ENCODE peak calls at places on chromosomes 6 and 20, in nine cellular contexts. One of them, this sample, is unnamed.

GRCh38 chr20:24798930-24799705 is 150.0 kb upstream of the CST7 start:
- DNase-seq in transverse colon: no peak
- DNase-seq in BE2C: no peak
- DNase-seq in mesendoderm: no peak
- DNase-seq in osteoblast: no peak
- DNase-seq in H7: no peak
- DNase-seq in foreskin fibroblast: no peak
- DNase-seq in sigmoid colon: no peak
- DNase-seq in CD8-positive, alpha-beta T cell: no peak
- DNase-seq in this sample: no peak

GRCh38 chr6:16086970-16087369 is 41.9 kb upstream of the MYLIP start:
- DNase-seq in transverse colon: no peak
- DNase-seq in BE2C: no peak
- DNase-seq in mesendoderm: no peak
- DNase-seq in osteoblast: no peak
- DNase-seq in H7: no peak
- DNase-seq in foreskin fibroblast: no peak
- DNase-seq in sigmoid colon: no peak
- DNase-seq in CD8-positive, alpha-beta T cell: no peak
- DNase-seq in this sample: no peak

GRCh38 chr6:15502451-15503345 is 160.1 kb downstream of the DTNBP1 start:
- DNase-seq in transverse colon: peak
- DNase-seq in BE2C: no peak
- DNase-seq in mesendoderm: no peak
- DNase-seq in osteoblast: peak
- DNase-seq in H7: no peak
- DNase-seq in foreskin fibroblast: no peak
- DNase-seq in sigmoid colon: peak
- DNase-seq in CD8-positive, alpha-beta T cell: no peak
- DNase-seq in this sample: no peak

GRCh38 chr6:3351105-3351676 is 92.4 kb downstream of the PSMG4 start:
- DNase-seq in transverse colon: no peak
- DNase-seq in BE2C: no peak
- DNase-seq in mesendoderm: no peak
- DNase-seq in osteoblast: no peak
- DNase-seq in H7: no peak
- DNase-seq in foreskin fibroblast: no peak
- DNase-seq in sigmoid colon: peak
- DNase-seq in CD8-positive, alpha-beta T cell: no peak
- DNase-seq in this sample: no peak

GRCh38 chr6:160790028-160790792 is 88.2 kb downstream of the PLG start:
- DNase-seq in transverse colon: no peak
- DNase-seq in BE2C: no peak
- DNase-seq in mesendoderm: peak
- DNase-seq in osteoblast: no peak
- DNase-seq in H7: no peak
- DNase-seq in foreskin fibroblast: peak
- DNase-seq in sigmoid colon: no peak
- DNase-seq in CD8-positive, alpha-beta T cell: no peak
- DNase-seq in this sample: no peak

GRCh38 chr20:64156136-64156885 is 7.9 kb upstream of the MYT1 start:
- DNase-seq in transverse colon: no peak
- DNase-seq in BE2C: peak
- DNase-seq in mesendoderm: no peak
- DNase-seq in osteoblast: peak
- DNase-seq in H7: peak
- DNase-seq in foreskin fibroblast: no peak
- DNase-seq in sigmoid colon: peak
- DNase-seq in CD8-positive, alpha-beta T cell: no peak
- DNase-seq in this sample: no peak

GRCh38 chr6:112416885-112417284 is 69.8 kb downstream of the RFPL4B start:
- DNase-seq in transverse colon: no peak
- DNase-seq in BE2C: peak
- DNase-seq in mesendoderm: no peak
- DNase-seq in osteoblast: no peak
- DNase-seq in H7: no peak
- DNase-seq in foreskin fibroblast: peak
- DNase-seq in sigmoid colon: no peak
- DNase-seq in CD8-positive, alpha-beta T cell: no peak
- DNase-seq in this sample: no peak

GRCh38 chr6:10140824-10141223 is 274.1 kb downstream of the TFAP2A start:
- DNase-seq in transverse colon: no peak
- DNase-seq in BE2C: no peak
- DNase-seq in mesendoderm: no peak
- DNase-seq in osteoblast: no peak
- DNase-seq in H7: no peak
- DNase-seq in foreskin fibroblast: no peak
- DNase-seq in sigmoid colon: no peak
- DNase-seq in CD8-positive, alpha-beta T cell: no peak
- DNase-seq in this sample: no peak

GRCh38 chr6:1890987-1891386 is 281.3 kb downstream of the FOXC1 start:
- DNase-seq in transverse colon: no peak
- DNase-seq in BE2C: no peak
- DNase-seq in mesendoderm: no peak
- DNase-seq in osteoblast: no peak
- DNase-seq in H7: no peak
- DNase-seq in foreskin fibroblast: no peak
- DNase-seq in sigmoid colon: no peak
- DNase-seq in CD8-positive, alpha-beta T cell: no peak
- DNase-seq in this sample: no peak

GRCh38 chr20:44792794-44793193 is 17.6 kb downstream of the RIMS4 start:
- DNase-seq in transverse colon: no peak
- DNase-seq in BE2C: no peak
- DNase-seq in mesendoderm: no peak
- DNase-seq in osteoblast: no peak
- DNase-seq in H7: no peak
- DNase-seq in foreskin fibroblast: no peak
- DNase-seq in sigmoid colon: no peak
- DNase-seq in CD8-positive, alpha-beta T cell: no peak
- DNase-seq in this sample: no peak

GRCh38 chr6:169935348-169935718 is 183.9 kb downstream of the ERMARD start:
- DNase-seq in transverse colon: no peak
- DNase-seq in BE2C: no peak
- DNase-seq in mesendoderm: peak
- DNase-seq in osteoblast: no peak
- DNase-seq in H7: peak
- DNase-seq in foreskin fibroblast: no peak
- DNase-seq in sigmoid colon: no peak
- DNase-seq in CD8-positive, alpha-beta T cell: no peak
- DNase-seq in this sample: no peak

GRCh38 chr20:24379116-24379927 is 90.1 kb upstream of the SYNDIG1 start:
- DNase-seq in transverse colon: peak
- DNase-seq in BE2C: no peak
- DNase-seq in mesendoderm: peak
- DNase-seq in osteoblast: no peak
- DNase-seq in H7: no peak
- DNase-seq in foreskin fibroblast: peak
- DNase-seq in sigmoid colon: peak
- DNase-seq in CD8-positive, alpha-beta T cell: no peak
- DNase-seq in this sample: peak

GRCh38 chr6:62283828-62284411 is 2.1 kb downstream of the KHDRBS2 start:
- DNase-seq in transverse colon: no peak
- DNase-seq in BE2C: no peak
- DNase-seq in mesendoderm: peak
- DNase-seq in osteoblast: no peak
- DNase-seq in H7: peak
- DNase-seq in foreskin fibroblast: peak
- DNase-seq in sigmoid colon: no peak
- DNase-seq in CD8-positive, alpha-beta T cell: no peak
- DNase-seq in this sample: no peak

GRCh38 chr20:36133821-36134220 is 20.7 kb upstream of the EPB41L1 start:
- DNase-seq in transverse colon: no peak
- DNase-seq in BE2C: no peak
- DNase-seq in mesendoderm: no peak
- DNase-seq in osteoblast: no peak
- DNase-seq in H7: no peak
- DNase-seq in foreskin fibroblast: no peak
- DNase-seq in sigmoid colon: no peak
- DNase-seq in CD8-positive, alpha-beta T cell: no peak
- DNase-seq in this sample: no peak

GRCh38 chr20:33789109-33789857 is 21.9 kb upstream of the CHMP4B start:
- DNase-seq in transverse colon: peak
- DNase-seq in BE2C: peak
- DNase-seq in mesendoderm: peak
- DNase-seq in osteoblast: peak
- DNase-seq in H7: no peak
- DNase-seq in foreskin fibroblast: peak
- DNase-seq in sigmoid colon: peak
- DNase-seq in CD8-positive, alpha-beta T cell: no peak
- DNase-seq in this sample: peak

GRCh38 chr6:11460837-11461661 is 76.5 kb upstream of the TMEM170B start:
- DNase-seq in transverse colon: no peak
- DNase-seq in BE2C: no peak
- DNase-seq in mesendoderm: no peak
- DNase-seq in osteoblast: no peak
- DNase-seq in H7: no peak
- DNase-seq in foreskin fibroblast: no peak
- DNase-seq in sigmoid colon: no peak
- DNase-seq in CD8-positive, alpha-beta T cell: no peak
- DNase-seq in this sample: no peak
- H3K4me3 ChIP-seq in transverse colon: no peak
- H3K4me3 ChIP-seq in BE2C: no peak
- H3K4me3 ChIP-seq in mesendoderm: no peak
- H3K4me3 ChIP-seq in osteoblast: no peak
- H3K4me3 ChIP-seq in H7: no peak
- H3K4me3 ChIP-seq in foreskin fibroblast: no peak
- H3K4me3 ChIP-seq in sigmoid colon: no peak
- H3K4me3 ChIP-seq in CD8-positive, alpha-beta T cell: no peak
- H3K4me3 ChIP-seq in this sample: no peak

DNA sequence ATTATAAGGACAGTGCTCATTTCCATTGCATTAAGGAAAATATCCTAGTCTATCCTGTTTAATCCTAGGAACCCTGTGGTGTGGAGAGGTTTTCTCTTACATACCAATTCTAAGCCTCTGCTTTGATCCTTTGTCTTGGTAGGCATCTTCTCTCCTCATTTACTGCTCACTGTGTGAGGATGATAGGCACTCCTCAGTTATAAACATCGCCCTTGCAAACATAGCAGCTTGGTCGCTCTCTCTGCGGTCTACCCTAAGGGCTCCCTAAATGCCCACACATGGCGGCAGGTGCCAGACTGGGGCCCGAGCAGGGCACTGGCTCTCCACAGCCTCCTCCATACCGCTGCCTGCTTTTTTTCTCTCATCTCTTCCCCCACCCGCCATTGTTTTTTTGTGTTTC is 36.0 kb downstream of the CARMIL1 start:
- DNase-seq in transverse colon: no peak
- DNase-seq in BE2C: no peak
- DNase-seq in mesendoderm: peak
- DNase-seq in osteoblast: no peak
- DNase-seq in H7: peak
- DNase-seq in foreskin fibroblast: no peak
- DNase-seq in sigmoid colon: no peak
- DNase-seq in CD8-positive, alpha-beta T cell: no peak
- DNase-seq in this sample: no peak
- H3K4me3 ChIP-seq in transverse colon: no peak
- H3K4me3 ChIP-seq in BE2C: no peak
- H3K4me3 ChIP-seq in mesendoderm: no peak
- H3K4me3 ChIP-seq in osteoblast: no peak
- H3K4me3 ChIP-seq in H7: no peak
- H3K4me3 ChIP-seq in foreskin fibroblast: no peak
- H3K4me3 ChIP-seq in sigmoid colon: no peak
- H3K4me3 ChIP-seq in CD8-positive, alpha-beta T cell: no peak
- H3K4me3 ChIP-seq in this sample: no peak

GRCh38 chr6:49548613-49549304 is 1.7 kb upstream of the C6orf141 start:
- DNase-seq in transverse colon: no peak
- DNase-seq in BE2C: no peak
- DNase-seq in mesendoderm: peak
- DNase-seq in osteoblast: no peak
- DNase-seq in H7: no peak
- DNase-seq in foreskin fibroblast: no peak
- DNase-seq in sigmoid colon: no peak
- DNase-seq in CD8-positive, alpha-beta T cell: no peak
- DNase-seq in this sample: no peak

GRCh38 chr6:49551126-49551865 is 828 bp downstream of the C6orf141 start:
- DNase-seq in transverse colon: peak
- DNase-seq in BE2C: no peak
- DNase-seq in mesendoderm: peak
- DNase-seq in osteoblast: no peak
- DNase-seq in H7: peak
- DNase-seq in foreskin fibroblast: peak
- DNase-seq in sigmoid colon: no peak
- DNase-seq in CD8-positive, alpha-beta T cell: no peak
- DNase-seq in this sample: no peak

GRCh38 chr6:49551866-49552129 is 1.3 kb downstream of the C6orf141 start:
- DNase-seq in transverse colon: no peak
- DNase-seq in BE2C: no peak
- DNase-seq in mesendoderm: no peak
- DNase-seq in osteoblast: no peak
- DNase-seq in H7: no peak
- DNase-seq in foreskin fibroblast: no peak
- DNase-seq in sigmoid colon: no peak
- DNase-seq in CD8-positive, alpha-beta T cell: no peak
- DNase-seq in this sample: no peak

GRCh38 chr6:49550413-49551125 is at the start of gene C6orf141:
- DNase-seq in transverse colon: peak
- DNase-seq in BE2C: peak
- DNase-seq in mesendoderm: peak
- DNase-seq in osteoblast: peak
- DNase-seq in H7: peak
- DNase-seq in foreskin fibroblast: peak
- DNase-seq in sigmoid colon: no peak
- DNase-seq in CD8-positive, alpha-beta T cell: no peak
- DNase-seq in this sample: no peak

DNA sequence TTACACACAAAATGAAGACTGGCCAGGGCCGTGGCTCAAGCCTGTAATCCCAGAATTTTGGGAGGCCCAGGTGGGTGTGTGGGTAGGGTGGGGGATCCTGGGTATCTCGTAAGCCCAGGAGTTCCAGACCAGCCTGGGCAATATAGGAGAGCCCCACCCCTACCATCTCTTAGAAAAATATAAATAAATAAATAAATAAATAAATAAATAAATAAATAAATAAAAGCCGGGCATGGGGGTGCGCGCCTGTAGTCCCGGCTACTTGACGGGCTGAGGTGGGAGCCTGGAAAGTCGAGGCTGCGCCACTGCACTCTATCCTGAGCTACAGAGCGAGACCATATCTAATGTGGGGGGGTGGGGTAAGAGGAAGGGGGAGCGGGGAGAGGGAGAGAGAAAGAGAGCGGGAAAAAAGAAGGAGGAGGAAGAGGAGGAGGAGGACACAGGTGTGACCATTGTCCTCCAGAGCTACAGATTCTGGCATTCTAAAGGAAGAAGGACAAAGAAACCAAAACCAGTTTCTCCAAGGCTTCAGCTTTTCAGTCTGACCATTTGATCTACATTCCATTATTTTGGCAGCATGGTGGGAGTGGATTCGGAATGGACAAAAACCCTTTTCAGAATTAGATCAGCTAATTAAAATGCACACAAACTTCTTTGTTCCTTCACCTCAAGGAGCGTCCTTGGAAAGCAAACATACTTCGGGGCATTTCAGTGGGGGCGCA is 616 bp upstream of the C6orf141 start:
- DNase-seq in transverse colon: no peak
- DNase-seq in BE2C: no peak
- DNase-seq in mesendoderm: no peak
- DNase-seq in osteoblast: no peak
- DNase-seq in H7: peak
- DNase-seq in foreskin fibroblast: peak
- DNase-seq in sigmoid colon: no peak
- DNase-seq in CD8-positive, alpha-beta T cell: no peak
- DNase-seq in this sample: no peak
- H3K4me3 ChIP-seq in transverse colon: peak
- H3K4me3 ChIP-seq in BE2C: peak
- H3K4me3 ChIP-seq in mesendoderm: no peak
- H3K4me3 ChIP-seq in osteoblast: no peak
- H3K4me3 ChIP-seq in H7: peak
- H3K4me3 ChIP-seq in foreskin fibroblast: peak
- H3K4me3 ChIP-seq in sigmoid colon: no peak
- H3K4me3 ChIP-seq in CD8-positive, alpha-beta T cell: no peak
- H3K4me3 ChIP-seq in this sample: peak

GRCh38 chr6:27650620-27651370 is 177.9 kb upstream of the ZNF184 start:
- DNase-seq in transverse colon: no peak
- DNase-seq in BE2C: peak
- DNase-seq in mesendoderm: peak
- DNase-seq in osteoblast: peak
- DNase-seq in H7: peak
- DNase-seq in foreskin fibroblast: peak
- DNase-seq in sigmoid colon: no peak
- DNase-seq in CD8-positive, alpha-beta T cell: no peak
- DNase-seq in this sample: no peak
- H3K4me3 ChIP-seq in transverse colon: no peak
- H3K4me3 ChIP-seq in BE2C: peak
- H3K4me3 ChIP-seq in mesendoderm: peak
- H3K4me3 ChIP-seq in osteoblast: no peak
- H3K4me3 ChIP-seq in H7: peak
- H3K4me3 ChIP-seq in foreskin fibroblast: no peak
- H3K4me3 ChIP-seq in sigmoid colon: no peak
- H3K4me3 ChIP-seq in CD8-positive, alpha-beta T cell: no peak
- H3K4me3 ChIP-seq in this sample: no peak

This sample was measured in heart right ventricle.